ENCODE peak calls at places on chromosome 12, in four cellular contexts. One of them, this sample, is unnamed. For H3K36me3, the result is how much of the 10 kb centered on the place peaks cover.

GRCh38 chr12:109888179-109889020 is 8.1 kb upstream of the GLTP start:
- DNase-seq in neuronal stem cell: no peak
- DNase-seq in mesenchymal stem cell: peak
- DNase-seq in H1: no peak
- DNase-seq in this sample: peak

GRCh38 chr12:6605425-6606330 is 1.5 kb downstream of the CHD4 start:
- DNase-seq in neuronal stem cell: no peak
- DNase-seq in mesenchymal stem cell: peak
- DNase-seq in H1: peak
- DNase-seq in this sample: no peak

GRCh38 chr12:81809829-81810595 is 50.9 kb upstream of the PPFIA2 start:
- DNase-seq in neuronal stem cell: no peak
- DNase-seq in mesenchymal stem cell: peak
- DNase-seq in H1: no peak
- DNase-seq in this sample: peak

GRCh38 chr12:130780880-130781575 is 58.0 kb downstream of the STX2 start:
- DNase-seq in neuronal stem cell: no peak
- DNase-seq in mesenchymal stem cell: no peak
- DNase-seq in H1: no peak
- DNase-seq in this sample: no peak

GRCh38 chr12:90086281-90086680 is 377.6 kb upstream of the ATP2B1 start:
- DNase-seq in neuronal stem cell: no peak
- DNase-seq in mesenchymal stem cell: peak
- DNase-seq in H1: no peak
- DNase-seq in this sample: peak

GRCh38 chr12:56488041-56488955 is at the start of gene GLS2:
- DNase-seq in neuronal stem cell: peak
- DNase-seq in mesenchymal stem cell: peak
- DNase-seq in H1: peak
- DNase-seq in this sample: peak

GRCh38 chr12:102728506-102729242 is 188.4 kb downstream of the PAH start:
- DNase-seq in neuronal stem cell: no peak
- DNase-seq in mesenchymal stem cell: no peak
- DNase-seq in H1: no peak
- DNase-seq in this sample: no peak

GRCh38 chr12:4849024-4849594 is 60.6 kb upstream of the KCNA1 start:
- DNase-seq in neuronal stem cell: no peak
- DNase-seq in mesenchymal stem cell: peak
- DNase-seq in H1: no peak
- DNase-seq in this sample: peak

GRCh38 chr12:31362115-31362758 is 36.3 kb upstream of the SINHCAF start:
- DNase-seq in neuronal stem cell: peak
- DNase-seq in mesenchymal stem cell: no peak
- DNase-seq in H1: peak
- DNase-seq in this sample: peak

GRCh38 chr12:118816296-118816695 is 165.0 kb upstream of the SRRM4 start:
- DNase-seq in neuronal stem cell: no peak
- DNase-seq in mesenchymal stem cell: no peak
- DNase-seq in H1: no peak
- DNase-seq in this sample: no peak

GRCh38 chr12:22130671-22131070 is 84.7 kb downstream of the CMAS start:
- DNase-seq in neuronal stem cell: no peak
- DNase-seq in mesenchymal stem cell: no peak
- DNase-seq in H1: no peak
- DNase-seq in this sample: no peak

GRCh38 chr12:112798019-112798760 is 6.6 kb downstream of the RPH3A start:
- DNase-seq in neuronal stem cell: no peak
- DNase-seq in mesenchymal stem cell: no peak
- DNase-seq in H1: no peak
- DNase-seq in this sample: no peak

GRCh38 chr12:68611094-68611818 is 557 bp downstream of the RAP1B start:
- DNase-seq in neuronal stem cell: peak
- DNase-seq in mesenchymal stem cell: peak
- DNase-seq in H1: peak
- DNase-seq in this sample: no peak

GRCh38 chr12:110819646-110820045 is 27.1 kb upstream of the CCDC63 start:
- DNase-seq in neuronal stem cell: no peak
- DNase-seq in mesenchymal stem cell: no peak
- DNase-seq in H1: no peak
- DNase-seq in this sample: no peak

GRCh38 chr12:9634177-9634803 is 26.6 kb upstream of the KLRB1 start:
- DNase-seq in neuronal stem cell: peak
- DNase-seq in mesenchymal stem cell: peak
- DNase-seq in H1: peak
- DNase-seq in this sample: peak

GRCh38 chr12:116542345-116542950 is 16.7 kb upstream of the MAP1LC3B2 start:
- DNase-seq in neuronal stem cell: no peak
- DNase-seq in mesenchymal stem cell: no peak
- DNase-seq in H1: no peak
- DNase-seq in this sample: peak

GRCh38 chr12:107558141-107558815 is 127.3 kb upstream of the PWP1 start:
- DNase-seq in neuronal stem cell: no peak
- DNase-seq in mesenchymal stem cell: no peak
- DNase-seq in H1: no peak
- DNase-seq in this sample: no peak

GRCh38 chr12:55068416-55069010 is 48.7 kb downstream of the NEUROD4 start:
- DNase-seq in neuronal stem cell: peak
- DNase-seq in mesenchymal stem cell: peak
- DNase-seq in H1: no peak
- DNase-seq in this sample: peak

GRCh38 chr12:115375188-115375991 is 691.4 kb upstream of the TBX3 start:
- DNase-seq in neuronal stem cell: no peak
- DNase-seq in mesenchymal stem cell: peak
- DNase-seq in H1: no peak
- DNase-seq in this sample: no peak

GRCh38 chr12:25655702-25656101 is 102.6 kb upstream of the LMNTD1 start:
- DNase-seq in neuronal stem cell: no peak
- DNase-seq in mesenchymal stem cell: no peak
- DNase-seq in H1: no peak
- DNase-seq in this sample: peak

GRCh38 chr12:1886396-1887008 is 31.9 kb downstream of the CACNA2D4 start:
- DNase-seq in neuronal stem cell: no peak
- DNase-seq in mesenchymal stem cell: no peak
- DNase-seq in H1: peak
- DNase-seq in this sample: no peak

GRCh38 chr12:53845932-53846331 is 92.7 kb upstream of the HOXC13 start:
- DNase-seq in neuronal stem cell: no peak
- DNase-seq in mesenchymal stem cell: no peak
- DNase-seq in H1: no peak
- DNase-seq in this sample: peak

GRCh38 chr12:117444781-117445180 is 83.4 kb upstream of the NOS1 start:
- DNase-seq in neuronal stem cell: no peak
- DNase-seq in mesenchymal stem cell: no peak
- DNase-seq in H1: no peak
- DNase-seq in this sample: no peak

GRCh38 chr12:54306925-54307731 is 6.3 kb upstream of the NFE2 start:
- DNase-seq in neuronal stem cell: no peak
- DNase-seq in mesenchymal stem cell: no peak
- DNase-seq in H1: no peak
- DNase-seq in this sample: no peak

GRCh38 chr12:49821375-49822287 is 6.6 kb downstream of the NCKAP5L start:
- DNase-seq in neuronal stem cell: no peak
- DNase-seq in mesenchymal stem cell: no peak
- DNase-seq in H1: no peak
- DNase-seq in this sample: peak

GRCh38 chr12:53381739-53382630 is 2.0 kb downstream of the SP1 start:
- DNase-seq in neuronal stem cell: no peak
- DNase-seq in mesenchymal stem cell: peak
- DNase-seq in H1: peak
- DNase-seq in this sample: peak

GRCh38 chr12:114692558-114693531 is 8.9 kb upstream of the TBX3 start:
- DNase-seq in neuronal stem cell: no peak
- DNase-seq in mesenchymal stem cell: peak
- DNase-seq in H1: peak
- DNase-seq in this sample: no peak

GRCh38 chr12:113980537-113981337 is 14.6 kb upstream of the RBM19 start:
- DNase-seq in neuronal stem cell: peak
- DNase-seq in mesenchymal stem cell: peak
- DNase-seq in H1: peak
- DNase-seq in this sample: peak

DNA sequence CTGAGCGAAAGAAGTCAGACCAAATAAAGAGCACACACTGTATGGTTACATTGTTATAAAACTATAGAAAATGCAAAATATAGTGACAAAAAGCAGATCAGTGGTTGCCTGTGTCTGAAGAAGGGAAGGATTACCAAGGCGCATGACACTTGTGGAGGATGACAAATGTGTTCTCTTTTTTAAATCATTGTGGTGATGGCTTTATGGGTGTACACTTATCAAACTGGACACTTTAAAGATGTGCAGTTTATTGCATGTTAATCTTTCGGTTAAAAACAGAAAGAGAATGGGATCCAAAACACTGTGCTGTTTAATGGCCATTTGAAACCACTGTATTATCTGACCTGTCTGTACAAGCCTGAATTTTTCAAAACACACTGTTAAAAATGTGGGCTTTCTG is 8.8 kb upstream of the CDK17 start:
- DNase-seq in neuronal stem cell: no peak
- DNase-seq in mesenchymal stem cell: no peak
- DNase-seq in H1: no peak
- DNase-seq in this sample: no peak
- H3K23ac ChIP-seq in neuronal stem cell: no peak
- H3K23ac ChIP-seq in mesenchymal stem cell: no peak
- H3K23ac ChIP-seq in H1: no peak
- H3K23ac ChIP-seq in this sample: no peak

DNA sequence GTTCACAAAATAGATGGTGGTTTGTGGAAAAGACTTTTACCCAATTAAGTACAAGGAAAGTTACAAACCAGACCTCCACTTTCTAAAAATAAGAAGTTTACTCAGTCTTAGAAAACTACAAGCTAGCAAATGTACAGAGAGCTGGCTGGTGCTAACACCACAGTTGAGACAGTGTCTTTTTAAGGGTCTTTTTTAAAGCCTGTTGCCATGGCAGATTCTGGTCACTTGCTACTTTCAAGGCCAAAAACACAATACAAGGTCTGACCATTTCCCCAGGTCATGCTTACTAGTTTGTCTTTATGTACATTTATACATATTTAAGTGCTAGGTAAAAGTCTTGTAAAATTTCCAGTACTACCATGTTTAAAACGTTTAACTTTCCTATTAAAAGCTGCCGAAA is 2.4 kb downstream of the BTG1 start:
- DNase-seq in neuronal stem cell: no peak
- DNase-seq in mesenchymal stem cell: peak
- DNase-seq in H1: no peak
- DNase-seq in this sample: no peak
- H3K36me3 ChIP-seq in neuronal stem cell: half or more
- H3K36me3 ChIP-seq in mesenchymal stem cell: under half
- H3K36me3 ChIP-seq in H1: under half
- H3K36me3 ChIP-seq in this sample: under half

GRCh38 chr12:47822386-47822785 is 2.7 kb upstream of the HDAC7 start:
- DNase-seq in neuronal stem cell: no peak
- DNase-seq in mesenchymal stem cell: no peak
- DNase-seq in H1: no peak
- DNase-seq in this sample: no peak

GRCh38 chr12:47819544-47819901 is 180 bp downstream of the HDAC7 start:
- DNase-seq in neuronal stem cell: no peak
- DNase-seq in mesenchymal stem cell: no peak
- DNase-seq in H1: no peak
- DNase-seq in this sample: no peak

GRCh38 chr12:47821346-47821706 is 1.6 kb upstream of the HDAC7 start:
- DNase-seq in neuronal stem cell: no peak
- DNase-seq in mesenchymal stem cell: no peak
- DNase-seq in H1: no peak
- DNase-seq in this sample: no peak

GRCh38 chr12:47819902-47820630 is at the start of gene HDAC7:
- DNase-seq in neuronal stem cell: peak
- DNase-seq in mesenchymal stem cell: peak
- DNase-seq in H1: no peak
- DNase-seq in this sample: peak

DNA sequence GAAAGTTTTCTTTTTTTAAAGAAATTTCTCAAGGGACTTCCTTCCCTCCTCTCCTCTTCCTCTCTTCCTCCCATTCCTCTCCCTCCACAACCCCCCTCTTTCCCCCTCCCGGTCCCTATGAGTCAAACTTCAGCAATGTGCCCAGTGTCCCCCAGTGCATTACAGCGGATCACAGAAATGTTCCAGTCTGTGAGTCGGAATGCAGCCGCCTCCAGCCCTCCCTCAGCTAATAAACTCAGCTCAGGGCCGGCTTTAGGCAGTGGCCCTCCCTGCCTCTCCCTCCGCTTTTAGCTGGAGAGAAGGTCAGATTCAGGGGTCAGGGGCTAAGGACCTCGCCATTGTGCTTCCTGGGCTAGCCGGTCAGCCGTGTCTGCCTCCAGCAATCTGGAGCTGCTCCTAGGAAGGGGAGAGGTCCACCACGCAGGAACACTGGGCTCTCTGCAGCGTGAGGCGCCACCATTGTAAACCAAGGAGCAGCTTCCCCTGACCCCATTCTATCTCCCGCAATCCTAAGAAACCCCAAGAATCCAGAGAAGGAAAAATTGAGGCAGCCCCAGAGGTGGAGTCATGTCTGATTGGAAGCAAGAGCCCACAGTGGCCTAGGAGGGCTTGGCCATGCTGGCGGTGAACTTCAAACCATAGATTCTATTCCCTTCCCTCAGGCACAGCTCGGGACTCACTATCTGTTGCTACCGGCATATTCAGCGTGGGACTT is 1.1 kb upstream of the HDAC7 start:
- DNase-seq in neuronal stem cell: peak
- DNase-seq in mesenchymal stem cell: peak
- DNase-seq in H1: no peak
- DNase-seq in this sample: peak
- H2BK12ac ChIP-seq in neuronal stem cell: no peak
- H2BK12ac ChIP-seq in mesenchymal stem cell: peak
- H2BK12ac ChIP-seq in H1: peak
- H2BK12ac ChIP-seq in this sample: peak

DNA sequence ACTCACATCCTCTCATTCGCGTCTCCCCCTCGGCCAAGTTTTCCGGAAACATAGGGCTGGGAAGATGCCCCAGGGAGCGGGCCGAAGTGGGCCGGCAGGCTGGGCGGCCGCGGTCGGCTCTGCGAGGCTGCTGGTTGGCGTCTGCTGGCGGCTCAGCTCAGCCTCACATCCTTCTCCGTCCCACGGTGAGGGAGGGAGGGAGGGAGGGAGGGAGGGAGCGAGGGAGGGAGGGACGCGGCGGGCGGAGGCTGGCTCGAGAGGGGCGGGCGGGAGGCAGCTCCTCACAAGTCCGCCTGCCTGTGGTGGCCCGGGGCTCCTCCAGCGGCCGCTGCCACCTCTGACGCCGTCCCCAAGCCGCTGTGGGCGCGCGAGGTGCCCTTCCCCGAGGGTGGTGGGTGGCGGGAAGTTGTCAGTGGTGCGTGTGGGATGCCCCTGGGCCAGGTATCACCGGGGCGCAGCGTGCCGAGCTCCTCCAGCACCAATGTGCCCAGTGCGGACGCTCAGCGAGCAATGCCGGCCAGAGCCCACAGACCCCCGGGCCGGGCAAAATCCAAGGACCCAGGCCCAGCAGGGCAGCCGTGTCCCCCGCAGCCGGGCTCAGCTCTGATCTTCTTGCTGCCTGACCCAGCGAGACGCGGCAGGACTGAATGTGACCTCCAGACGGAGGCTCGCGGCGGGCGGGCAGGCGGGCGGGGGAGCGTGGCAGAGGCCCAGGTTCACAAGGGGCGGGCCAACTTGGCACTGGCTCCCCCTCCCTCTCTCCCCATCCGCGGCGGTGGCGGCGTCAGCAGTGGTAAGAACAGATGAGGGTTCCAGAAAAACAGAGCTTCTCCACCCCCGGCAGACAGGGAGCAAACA is 94.0 kb downstream of the RFLNA start:
- DNase-seq in neuronal stem cell: peak
- DNase-seq in mesenchymal stem cell: peak
- DNase-seq in H1: peak
- DNase-seq in this sample: peak
- H3K23ac ChIP-seq in neuronal stem cell: peak
- H3K23ac ChIP-seq in mesenchymal stem cell: peak
- H3K23ac ChIP-seq in H1: no peak
- H3K23ac ChIP-seq in this sample: no peak